ENCODE peak calls at places on chromosome X, in five cellular contexts. One of them, this sample, is unnamed. For H3K4me1, the result is how much of the 10 kb centered on the place peaks cover.

GRCh38 chrX:70176938-70177533 is at the start of gene DGAT2L6:
- DNase-seq in heart left ventricle: no peak
- DNase-seq in mucosa of descending colon: no peak
- DNase-seq in SK-N-SH: no peak
- DNase-seq in psoas muscle: no peak
- DNase-seq in this sample: no peak

GRCh38 chrX:12237131-12237530 is 98.9 kb downstream of the FRMPD4 start:
- DNase-seq in heart left ventricle: no peak
- DNase-seq in psoas muscle: no peak
- DNase-seq in SK-N-SH: no peak
- DNase-seq in mucosa of descending colon: no peak
- DNase-seq in this sample: no peak

GRCh38 chrX:23341452-23341851 is 6.8 kb downstream of the PTCHD1 start:
- DNase-seq in SK-N-SH: no peak
- DNase-seq in heart left ventricle: no peak
- DNase-seq in mucosa of descending colon: peak
- DNase-seq in psoas muscle: no peak
- DNase-seq in this sample: no peak

GRCh38 chrX:12984629-12985303 is 9.9 kb downstream of the TMSB4X start:
- DNase-seq in psoas muscle: no peak
- DNase-seq in heart left ventricle: no peak
- DNase-seq in SK-N-SH: no peak
- DNase-seq in mucosa of descending colon: no peak
- DNase-seq in this sample: no peak

GRCh38 chrX:48966796-48967579 is 4.7 kb downstream of the KCND1 start:
- DNase-seq in mucosa of descending colon: no peak
- DNase-seq in heart left ventricle: no peak
- DNase-seq in psoas muscle: no peak
- DNase-seq in SK-N-SH: no peak
- DNase-seq in this sample: no peak

GRCh38 chrX:67100031-67100884 is 443.6 kb upstream of the AR start:
- DNase-seq in psoas muscle: no peak
- DNase-seq in heart left ventricle: no peak
- DNase-seq in SK-N-SH: no peak
- DNase-seq in mucosa of descending colon: no peak
- DNase-seq in this sample: no peak

GRCh38 chrX:1455948-1456280 is 3.2 kb upstream of the ASMTL start:
- DNase-seq in mucosa of descending colon: no peak
- DNase-seq in heart left ventricle: no peak
- DNase-seq in psoas muscle: no peak
- DNase-seq in SK-N-SH: no peak
- DNase-seq in this sample: peak

GRCh38 chrX:151871244-151871643 is 41.4 kb upstream of the MAGEA4 start:
- DNase-seq in psoas muscle: no peak
- DNase-seq in mucosa of descending colon: no peak
- DNase-seq in SK-N-SH: no peak
- DNase-seq in heart left ventricle: no peak
- DNase-seq in this sample: no peak

GRCh38 chrX:78384486-78384885 is 57.1 kb upstream of the CYSLTR1 start:
- DNase-seq in heart left ventricle: no peak
- DNase-seq in psoas muscle: no peak
- DNase-seq in SK-N-SH: no peak
- DNase-seq in mucosa of descending colon: no peak
- DNase-seq in this sample: no peak

GRCh38 chrX:137031517-137032377 is 2.0 kb downstream of the GPR101 start:
- DNase-seq in SK-N-SH: peak
- DNase-seq in mucosa of descending colon: no peak
- DNase-seq in heart left ventricle: no peak
- DNase-seq in psoas muscle: no peak
- DNase-seq in this sample: no peak

GRCh38 chrX:130176354-130176776 is 4.6 kb downstream of the RAB33A start:
- DNase-seq in mucosa of descending colon: no peak
- DNase-seq in heart left ventricle: no peak
- DNase-seq in psoas muscle: no peak
- DNase-seq in SK-N-SH: no peak
- DNase-seq in this sample: no peak

GRCh38 chrX:130173190-130173895 is 1.6 kb downstream of the RAB33A start:
- DNase-seq in mucosa of descending colon: no peak
- DNase-seq in heart left ventricle: peak
- DNase-seq in SK-N-SH: no peak
- DNase-seq in psoas muscle: no peak
- DNase-seq in this sample: peak

GRCh38 chrX:130174937-130175336 is 3.2 kb downstream of the RAB33A start:
- DNase-seq in psoas muscle: no peak
- DNase-seq in SK-N-SH: no peak
- DNase-seq in heart left ventricle: no peak
- DNase-seq in mucosa of descending colon: no peak
- DNase-seq in this sample: no peak

GRCh38 chrX:130172127-130172834 is 519 bp downstream of the RAB33A start:
- DNase-seq in psoas muscle: no peak
- DNase-seq in SK-N-SH: peak
- DNase-seq in heart left ventricle: no peak
- DNase-seq in mucosa of descending colon: no peak
- DNase-seq in this sample: no peak

DNA sequence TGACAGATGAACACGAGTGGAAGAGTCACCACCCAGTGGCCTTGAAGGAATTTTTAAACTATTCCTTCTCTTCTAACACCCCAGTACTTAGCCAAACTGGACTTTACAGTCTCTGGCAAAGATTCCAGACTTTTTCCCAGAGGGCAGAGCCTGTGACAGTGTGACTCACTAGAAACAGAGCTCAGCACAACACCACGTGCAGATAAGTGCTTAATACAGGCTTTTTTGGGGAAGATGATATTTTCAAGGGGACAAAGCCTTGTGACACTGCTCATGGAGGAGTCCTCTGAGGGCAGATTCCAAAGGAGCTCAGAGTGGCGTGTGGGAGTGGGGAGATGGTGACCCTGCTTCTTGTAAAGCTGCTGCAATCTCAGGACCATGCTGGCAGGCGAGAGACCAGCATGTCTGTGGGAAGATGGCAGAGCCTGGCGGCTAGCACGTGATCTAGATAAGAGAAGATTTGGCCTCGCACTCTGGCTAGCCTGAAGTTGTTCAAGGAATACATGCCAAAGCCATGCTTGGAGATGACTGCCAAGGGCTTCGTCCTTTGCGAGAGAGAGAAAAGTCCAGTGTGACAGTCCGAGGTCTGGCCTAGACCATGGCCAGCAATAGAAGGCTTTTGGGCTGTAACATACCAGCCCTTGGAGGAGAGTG is 2.4 kb downstream of the RAB33A start:
- DNase-seq in heart left ventricle: peak
- DNase-seq in mucosa of descending colon: no peak
- DNase-seq in psoas muscle: no peak
- DNase-seq in SK-N-SH: peak
- DNase-seq in this sample: peak
- H3K4me3 ChIP-seq in heart left ventricle: no peak
- H3K4me3 ChIP-seq in mucosa of descending colon: no peak
- H3K4me3 ChIP-seq in psoas muscle: no peak
- H3K4me3 ChIP-seq in SK-N-SH: no peak
- H3K4me3 ChIP-seq in this sample: no peak

GRCh38 chrX:37627602-37628001 is 56.1 kb downstream of the LANCL3 start:
- DNase-seq in psoas muscle: no peak
- DNase-seq in heart left ventricle: no peak
- DNase-seq in SK-N-SH: no peak
- DNase-seq in mucosa of descending colon: peak
- DNase-seq in this sample: no peak
- H3K4me1 ChIP-seq in psoas muscle: under half
- H3K4me1 ChIP-seq in heart left ventricle: under half
- H3K4me1 ChIP-seq in SK-N-SH: under half
- H3K4me1 ChIP-seq in mucosa of descending colon: under half
- H3K4me1 ChIP-seq in this sample: under half

GRCh38 chrX:41339148-41339547 is 5.2 kb downstream of the DDX3X start:
- DNase-seq in mucosa of descending colon: no peak
- DNase-seq in SK-N-SH: no peak
- DNase-seq in heart left ventricle: no peak
- DNase-seq in psoas muscle: no peak
- DNase-seq in this sample: no peak
- H3K4me3 ChIP-seq in mucosa of descending colon: no peak
- H3K4me3 ChIP-seq in SK-N-SH: no peak
- H3K4me3 ChIP-seq in heart left ventricle: no peak
- H3K4me3 ChIP-seq in psoas muscle: peak
- H3K4me3 ChIP-seq in this sample: peak

DNA sequence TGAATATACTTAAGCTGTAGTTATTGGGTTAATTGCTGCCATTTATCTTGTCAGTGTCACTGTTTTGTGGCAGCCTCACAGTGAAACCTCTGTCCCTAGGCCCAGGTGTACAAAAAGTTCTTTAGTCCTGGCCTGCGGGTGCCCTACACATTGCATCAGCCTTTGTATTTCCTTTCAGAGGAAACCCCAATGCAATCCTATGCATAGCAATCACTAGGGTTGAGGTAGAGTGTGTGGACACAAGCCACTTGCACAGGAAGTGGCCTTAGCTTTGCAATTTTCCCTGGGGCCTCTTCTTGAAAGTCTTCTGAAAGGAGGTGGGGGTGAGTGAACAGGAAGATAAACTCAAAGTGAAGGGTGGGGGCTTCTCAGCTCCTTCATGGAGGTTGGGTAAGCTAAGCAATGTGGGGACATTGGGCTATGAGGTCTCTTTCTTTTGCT is 27.8 kb downstream of the VSIG4 start:
- DNase-seq in heart left ventricle: no peak
- DNase-seq in SK-N-SH: no peak
- DNase-seq in psoas muscle: no peak
- DNase-seq in mucosa of descending colon: no peak
- DNase-seq in this sample: no peak
- H3K4me1 ChIP-seq in heart left ventricle: under half
- H3K4me1 ChIP-seq in SK-N-SH: under half
- H3K4me1 ChIP-seq in psoas muscle: under half
- H3K4me1 ChIP-seq in mucosa of descending colon: under half
- H3K4me1 ChIP-seq in this sample: under half

GRCh38 chrX:15398874-15399273 is 14.7 kb upstream of the VEGFD start:
- DNase-seq in mucosa of descending colon: no peak
- DNase-seq in heart left ventricle: no peak
- DNase-seq in SK-N-SH: no peak
- DNase-seq in psoas muscle: no peak
- DNase-seq in this sample: no peak

GRCh38 chrX:15399901-15400500 is 15.8 kb upstream of the VEGFD start:
- DNase-seq in SK-N-SH: no peak
- DNase-seq in mucosa of descending colon: no peak
- DNase-seq in psoas muscle: no peak
- DNase-seq in heart left ventricle: no peak
- DNase-seq in this sample: no peak

GRCh38 chrX:15401373-15401772 is 17.2 kb upstream of the VEGFD start:
- DNase-seq in mucosa of descending colon: no peak
- DNase-seq in SK-N-SH: no peak
- DNase-seq in heart left ventricle: no peak
- DNase-seq in psoas muscle: no peak
- DNase-seq in this sample: no peak

GRCh38 chrX:15391850-15392249 is 7.6 kb upstream of the VEGFD start:
- DNase-seq in psoas muscle: no peak
- DNase-seq in mucosa of descending colon: no peak
- DNase-seq in SK-N-SH: no peak
- DNase-seq in heart left ventricle: no peak
- DNase-seq in this sample: no peak

DNA sequence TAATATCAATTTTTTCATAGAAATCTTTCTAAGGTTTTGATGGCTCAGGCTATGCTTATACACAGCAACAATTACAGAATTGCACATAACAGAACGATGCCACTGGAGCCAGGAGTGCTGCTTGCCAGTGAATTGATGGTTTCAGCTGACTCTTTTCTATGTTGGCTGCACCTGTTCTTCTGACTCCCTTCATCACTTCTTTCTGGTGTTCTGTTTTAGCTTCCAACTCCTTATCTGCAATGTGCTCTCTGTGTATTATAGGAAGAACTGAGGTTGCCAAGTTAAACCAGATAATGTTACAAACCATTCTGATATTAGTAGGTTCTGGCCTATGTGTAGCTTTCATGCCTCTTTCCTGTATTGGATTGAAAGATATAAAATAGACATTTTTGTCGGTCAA is 11.6 kb upstream of the VEGFD start:
- DNase-seq in SK-N-SH: no peak
- DNase-seq in psoas muscle: no peak
- DNase-seq in heart left ventricle: no peak
- DNase-seq in mucosa of descending colon: no peak
- DNase-seq in this sample: no peak
- H3K4me3 ChIP-seq in SK-N-SH: no peak
- H3K4me3 ChIP-seq in psoas muscle: no peak
- H3K4me3 ChIP-seq in heart left ventricle: no peak
- H3K4me3 ChIP-seq in mucosa of descending colon: no peak
- H3K4me3 ChIP-seq in this sample: no peak

GRCh38 chrX:10109695-10110094 is 47.1 kb upstream of the CLCN4 start:
- DNase-seq in SK-N-SH: no peak
- DNase-seq in psoas muscle: no peak
- DNase-seq in mucosa of descending colon: peak
- DNase-seq in heart left ventricle: peak
- DNase-seq in this sample: peak

GRCh38 chrX:10110984-10111363 is 45.8 kb upstream of the CLCN4 start:
- DNase-seq in psoas muscle: no peak
- DNase-seq in heart left ventricle: no peak
- DNase-seq in SK-N-SH: no peak
- DNase-seq in mucosa of descending colon: no peak
- DNase-seq in this sample: no peak

GRCh38 chrX:10112510-10112909 is 44.3 kb upstream of the CLCN4 start:
- DNase-seq in SK-N-SH: no peak
- DNase-seq in psoas muscle: no peak
- DNase-seq in heart left ventricle: no peak
- DNase-seq in mucosa of descending colon: no peak
- DNase-seq in this sample: no peak

GRCh38 chrX:10111364-10112148 is 45.2 kb upstream of the CLCN4 start:
- DNase-seq in SK-N-SH: no peak
- DNase-seq in mucosa of descending colon: peak
- DNase-seq in heart left ventricle: no peak
- DNase-seq in psoas muscle: no peak
- DNase-seq in this sample: peak

GRCh38 chrX:10110316-10110932 is 46.4 kb upstream of the CLCN4 start:
- DNase-seq in psoas muscle: no peak
- DNase-seq in mucosa of descending colon: no peak
- DNase-seq in heart left ventricle: no peak
- DNase-seq in SK-N-SH: no peak
- DNase-seq in this sample: no peak
- H3K4me1 ChIP-seq in psoas muscle: under half
- H3K4me1 ChIP-seq in mucosa of descending colon: under half
- H3K4me1 ChIP-seq in heart left ventricle: under half
- H3K4me1 ChIP-seq in SK-N-SH: under half
- H3K4me1 ChIP-seq in this sample: under half

GRCh38 chrX:51614353-51614752 is 4.4 kb downstream of the CENPVL3 start:
- DNase-seq in psoas muscle: no peak
- DNase-seq in mucosa of descending colon: no peak
- DNase-seq in SK-N-SH: peak
- DNase-seq in heart left ventricle: no peak
- DNase-seq in this sample: no peak
- H3K4me3 ChIP-seq in psoas muscle: no peak
- H3K4me3 ChIP-seq in mucosa of descending colon: no peak
- H3K4me3 ChIP-seq in SK-N-SH: no peak
- H3K4me3 ChIP-seq in heart left ventricle: no peak
- H3K4me3 ChIP-seq in this sample: no peak

GRCh38 chrX:153970398-153971123 is 1.1 kb downstream of the HCFC1 start:
- DNase-seq in heart left ventricle: peak
- DNase-seq in psoas muscle: peak
- DNase-seq in SK-N-SH: peak
- DNase-seq in mucosa of descending colon: peak
- DNase-seq in this sample: peak
- H3K4me1 ChIP-seq in heart left ventricle: half or more
- H3K4me1 ChIP-seq in psoas muscle: under half
- H3K4me1 ChIP-seq in SK-N-SH: half or more
- H3K4me1 ChIP-seq in mucosa of descending colon: under half
- H3K4me1 ChIP-seq in this sample: half or more

This sample was measured in heart right ventricle.